ENCODE peak calls at places on chromosomes 5 and 9, in four cellular contexts. M is GM13976; I is activated CD8-positive, alpha-beta memory T cell treated with anti-CD3 and anti-CD28 coated beads, Interleukin-2, amount 10 ng/mL, durations not matched to agents 7 days and 5 days; G is activated CD4-positive, alpha-beta T cell treated with anti-CD3 and anti-CD28 coated beads for 48 hours. K is an unnamed sample.

GRCh38 chr5:180598316-180598701 is 7.0 kb upstream of the SCGB3A1 start:
- DNase-seq in I (peak), G (no peak), M (peak), K (no peak)

GRCh38 chr9:129490583-129491485 is 130.1 kb downstream of the C9orf50 start:
- DNase-seq in M (no peak), I (no peak), G (no peak), K (no peak)

GRCh38 chr5:179310439-179311090 is 34.7 kb downstream of the ADAMTS2 start:
- DNase-seq in G (no peak), I (no peak), M (no peak), K (no peak)

GRCh38 chr5:61805101-61805500 is 473.0 kb downstream of the ZSWIM6 start:
- DNase-seq in M (no peak), G (no peak), I (no peak), K (no peak)

GRCh38 chr9:103872811-103873210 is 221.3 kb upstream of the SMC2 start:
- DNase-seq in I (no peak), G (no peak), M (no peak), K (no peak)

GRCh38 chr9:6029581-6029980 is 14.2 kb upstream of the RANBP6 start:
- DNase-seq in M (no peak), I (no peak), G (no peak), K (no peak)

GRCh38 chr5:33738967-33739366 is 152.8 kb downstream of the ADAMTS12 start:
- DNase-seq in G (no peak), M (no peak), I (no peak), K (no peak)

GRCh38 chr9:132042324-132042723 is 37.3 kb downstream of the MED27 start:
- DNase-seq in M (no peak), I (no peak), G (no peak), K (no peak)

GRCh38 chr5:39057745-39058144 is 16.5 kb downstream of the RICTOR start:
- DNase-seq in G (no peak), M (no peak), I (no peak), K (peak)

GRCh38 chr9:128169492-128169891 is 9.4 kb downstream of the BBLN start:
- DNase-seq in M (no peak), I (no peak), G (no peak), K (no peak)

GRCh38 chr5:169772688-169773087 is 135.6 kb downstream of the DOCK2 start:
- DNase-seq in I (no peak), G (no peak), M (no peak), K (no peak)

GRCh38 chr9:87678650-87679355 is 47.1 kb upstream of the CTSL start:
- DNase-seq in M (peak), I (no peak), G (peak), K (peak)

GRCh38 chr5:178453224-178453623 is 137.0 kb downstream of the COL23A1 start:
- DNase-seq in G (no peak), M (no peak), I (peak), K (no peak)

GRCh38 chr9:93223241-93224180 is 39.6 kb downstream of the WNK2 start:
- DNase-seq in G (no peak), M (no peak), I (no peak), K (no peak)

GRCh38 chr5:93789173-93790070 is 48.0 kb upstream of the POU5F2 start:
- DNase-seq in G (no peak), M (no peak), I (no peak), K (no peak)

GRCh38 chr5:56415356-56415765 is 182.2 kb upstream of the ANKRD55 start:
- DNase-seq in G (no peak), I (no peak), M (peak), K (peak)

GRCh38 chr5:56479126-56479525 is 246.0 kb upstream of the ANKRD55 start:
- DNase-seq in M (no peak), G (no peak), I (no peak), K (no peak)

K was measured in GM12865.